ENCODE peak calls at places on chromosome 16, in ten cellular contexts. One of them, this sample, is unnamed.

GRCh38 chr16:50809561-50809960 is 67.7 kb downstream of the CYLD start:
- DNase-seq in Panc1: no peak
- DNase-seq in body of pancreas: no peak
- DNase-seq in prostate gland: no peak
- DNase-seq in heart right ventricle: no peak
- DNase-seq in OCI-LY7: no peak
- DNase-seq in ovary: no peak
- DNase-seq in endodermal cell: no peak
- DNase-seq in H9: no peak
- DNase-seq in cardiac muscle cell: no peak
- DNase-seq in this sample: no peak

GRCh38 chr16:86372193-86372592 is 138.1 kb upstream of the FOXF1 start:
- DNase-seq in Panc1: no peak
- DNase-seq in body of pancreas: no peak
- DNase-seq in prostate gland: no peak
- DNase-seq in heart right ventricle: no peak
- DNase-seq in OCI-LY7: no peak
- DNase-seq in ovary: no peak
- DNase-seq in endodermal cell: no peak
- DNase-seq in H9: no peak
- DNase-seq in cardiac muscle cell: no peak
- DNase-seq in this sample: no peak

GRCh38 chr16:2531371-2531695 is at the start of gene CEMP1:
- DNase-seq in Panc1: no peak
- DNase-seq in body of pancreas: no peak
- DNase-seq in prostate gland: no peak
- DNase-seq in heart right ventricle: no peak
- DNase-seq in OCI-LY7: no peak
- DNase-seq in ovary: no peak
- DNase-seq in endodermal cell: no peak
- DNase-seq in H9: peak; percentile 47
- DNase-seq in cardiac muscle cell: no peak
- DNase-seq in this sample: no peak

GRCh38 chr16:87970206-87970605 is 19.0 kb downstream of the BANP start:
- DNase-seq in Panc1: no peak
- DNase-seq in body of pancreas: no peak
- DNase-seq in prostate gland: no peak
- DNase-seq in heart right ventricle: no peak
- DNase-seq in OCI-LY7: no peak
- DNase-seq in ovary: no peak
- DNase-seq in endodermal cell: no peak
- DNase-seq in H9: no peak
- DNase-seq in cardiac muscle cell: peak; percentile 34
- DNase-seq in this sample: no peak

GRCh38 chr16:67847064-67847861 is at the start of gene CENPT:
- DNase-seq in Panc1: no peak
- DNase-seq in body of pancreas: peak; percentile 69
- DNase-seq in prostate gland: peak; percentile 51
- DNase-seq in heart right ventricle: peak; percentile 54
- DNase-seq in OCI-LY7: peak; percentile 77
- DNase-seq in ovary: no peak
- DNase-seq in endodermal cell: peak; percentile 75
- DNase-seq in H9: no peak
- DNase-seq in cardiac muscle cell: peak; percentile 40
- DNase-seq in this sample: no peak

GRCh38 chr16:23691483-23692189 is 12.9 kb downstream of the PLK1 start:
- DNase-seq in Panc1: no peak
- DNase-seq in body of pancreas: no peak
- DNase-seq in prostate gland: no peak
- DNase-seq in heart right ventricle: no peak
- DNase-seq in OCI-LY7: no peak
- DNase-seq in ovary: no peak
- DNase-seq in endodermal cell: no peak
- DNase-seq in H9: no peak
- DNase-seq in cardiac muscle cell: peak; percentile 35
- DNase-seq in this sample: no peak

GRCh38 chr16:75550211-75550662 is 5.8 kb downstream of the TMEM231 start:
- DNase-seq in Panc1: no peak
- DNase-seq in body of pancreas: no peak
- DNase-seq in prostate gland: peak; percentile 20
- DNase-seq in heart right ventricle: peak; percentile 82
- DNase-seq in OCI-LY7: peak; percentile 54
- DNase-seq in ovary: no peak
- DNase-seq in endodermal cell: peak; percentile 89
- DNase-seq in H9: peak; percentile 82
- DNase-seq in cardiac muscle cell: peak; percentile 38
- DNase-seq in this sample: no peak

GRCh38 chr16:27974896-27975540 is 88.5 kb downstream of the GSG1L start:
- DNase-seq in Panc1: no peak
- DNase-seq in body of pancreas: no peak
- DNase-seq in prostate gland: no peak
- DNase-seq in heart right ventricle: no peak
- DNase-seq in OCI-LY7: no peak
- DNase-seq in ovary: no peak
- DNase-seq in endodermal cell: no peak
- DNase-seq in H9: no peak
- DNase-seq in cardiac muscle cell: no peak
- DNase-seq in this sample: no peak

GRCh38 chr16:50444546-50444945 is 75.8 kb upstream of the BRD7 start:
- DNase-seq in Panc1: no peak
- DNase-seq in body of pancreas: no peak
- DNase-seq in prostate gland: no peak
- DNase-seq in heart right ventricle: no peak
- DNase-seq in OCI-LY7: no peak
- DNase-seq in ovary: no peak
- DNase-seq in endodermal cell: no peak
- DNase-seq in H9: no peak
- DNase-seq in cardiac muscle cell: peak; percentile 7
- DNase-seq in this sample: no peak

GRCh38 chr16:56608876-56609462 is 585 bp downstream of the MT2A start:
- DNase-seq in Panc1: no peak
- DNase-seq in body of pancreas: no peak
- DNase-seq in prostate gland: no peak
- DNase-seq in heart right ventricle: no peak
- DNase-seq in OCI-LY7: no peak
- DNase-seq in ovary: no peak
- DNase-seq in endodermal cell: peak; percentile 68
- DNase-seq in H9: no peak
- DNase-seq in cardiac muscle cell: no peak
- DNase-seq in this sample: peak; percentile 64

GRCh38 chr16:87233928-87234327 is 83.3 kb downstream of the C16orf95 start:
- DNase-seq in Panc1: no peak
- DNase-seq in body of pancreas: no peak
- DNase-seq in prostate gland: no peak
- DNase-seq in heart right ventricle: no peak
- DNase-seq in OCI-LY7: peak; percentile 4
- DNase-seq in ovary: no peak
- DNase-seq in endodermal cell: peak; percentile 70
- DNase-seq in H9: peak; percentile 46
- DNase-seq in cardiac muscle cell: peak; percentile 68
- DNase-seq in this sample: no peak

DNA sequence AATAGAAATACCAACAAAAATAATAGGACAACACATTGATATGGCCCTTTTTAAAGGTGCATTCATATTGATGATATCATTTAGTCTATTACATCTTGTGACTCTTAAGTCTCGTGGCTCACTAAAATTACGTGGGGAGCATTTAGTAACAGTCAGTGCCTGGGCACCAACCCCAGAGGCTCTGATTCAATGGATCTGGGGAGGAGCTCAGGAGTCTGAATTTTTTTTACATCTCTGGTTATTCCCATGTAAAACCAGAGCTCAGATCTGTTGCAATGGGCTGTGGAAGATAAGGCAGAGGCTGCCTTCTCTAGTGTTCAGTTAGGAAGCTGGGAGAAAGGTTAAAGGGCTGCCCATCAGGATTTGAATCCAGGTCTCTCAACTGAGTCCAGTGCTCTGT is 549.9 kb upstream of the CDH5 start:
- DNase-seq in Panc1: no peak
- DNase-seq in body of pancreas: no peak
- DNase-seq in prostate gland: no peak
- DNase-seq in heart right ventricle: no peak
- DNase-seq in OCI-LY7: no peak
- DNase-seq in ovary: no peak
- DNase-seq in endodermal cell: no peak
- DNase-seq in H9: no peak
- DNase-seq in cardiac muscle cell: peak; percentile 45
- DNase-seq in this sample: no peak
- H3K27ac ChIP-seq in Panc1: no peak overlapping the region
- H3K27ac ChIP-seq in body of pancreas: no peak overlapping the region
- H3K27ac ChIP-seq in prostate gland: no peak overlapping the region
- H3K27ac ChIP-seq in heart right ventricle: no peak overlapping the region
- H3K27ac ChIP-seq in OCI-LY7: no peak overlapping the region
- H3K27ac ChIP-seq in ovary: no peak overlapping the region
- H3K27ac ChIP-seq in endodermal cell: no peak overlapping the region
- H3K27ac ChIP-seq in H9: no peak overlapping the region
- H3K27ac ChIP-seq in cardiac muscle cell: no peak overlapping the region
- H3K27ac ChIP-seq in this sample: no peak overlapping the region

GRCh38 chr16:53495325-53495724 is 7.7 kb downstream of the AKTIP start:
- DNase-seq in Panc1: no peak
- DNase-seq in body of pancreas: no peak
- DNase-seq in prostate gland: no peak
- DNase-seq in heart right ventricle: no peak
- DNase-seq in OCI-LY7: no peak
- DNase-seq in ovary: no peak
- DNase-seq in endodermal cell: peak; percentile 70
- DNase-seq in H9: no peak
- DNase-seq in cardiac muscle cell: no peak
- DNase-seq in this sample: no peak
- TF ChIP-seq CTCF in Panc1: peak; percentile 15
- TF ChIP-seq CTCF in body of pancreas: no peak
- TF ChIP-seq CTCF in prostate gland: no peak
- TF ChIP-seq CTCF in heart right ventricle: no peak
- TF ChIP-seq CTCF in OCI-LY7: peak; percentile 23
- TF ChIP-seq CTCF in ovary: no peak
- TF ChIP-seq CTCF in endodermal cell: peak; percentile 66
- TF ChIP-seq CTCF in H9: peak; percentile 55
- TF ChIP-seq CTCF in cardiac muscle cell: no peak
- TF ChIP-seq CTCF in this sample: no peak

GRCh38 chr16:73047536-73048291 is at the start of gene ZFHX3:
- DNase-seq in Panc1: no peak
- DNase-seq in body of pancreas: peak; percentile 82
- DNase-seq in prostate gland: peak; percentile 78
- DNase-seq in heart right ventricle: peak; percentile 68
- DNase-seq in OCI-LY7: peak; percentile 40
- DNase-seq in ovary: peak; percentile 72
- DNase-seq in endodermal cell: peak; percentile 87
- DNase-seq in H9: peak; percentile 83
- DNase-seq in cardiac muscle cell: peak; percentile 65
- DNase-seq in this sample: peak; percentile 92

GRCh38 chr16:73046484-73047214 is 1.3 kb downstream of the ZFHX3 start:
- DNase-seq in Panc1: no peak
- DNase-seq in body of pancreas: no peak
- DNase-seq in prostate gland: no peak
- DNase-seq in heart right ventricle: no peak
- DNase-seq in OCI-LY7: no peak
- DNase-seq in ovary: no peak
- DNase-seq in endodermal cell: no peak
- DNase-seq in H9: no peak
- DNase-seq in cardiac muscle cell: no peak
- DNase-seq in this sample: no peak

GRCh38 chr16:73049051-73049910 is 1.4 kb upstream of the ZFHX3 start:
- DNase-seq in Panc1: no peak
- DNase-seq in body of pancreas: no peak
- DNase-seq in prostate gland: no peak
- DNase-seq in heart right ventricle: no peak
- DNase-seq in OCI-LY7: no peak
- DNase-seq in ovary: no peak
- DNase-seq in endodermal cell: no peak
- DNase-seq in H9: no peak
- DNase-seq in cardiac muscle cell: no peak
- DNase-seq in this sample: no peak

GRCh38 chr16:73048292-73049050 is 543 bp upstream of the ZFHX3 start:
- DNase-seq in Panc1: no peak
- DNase-seq in body of pancreas: peak; percentile 47
- DNase-seq in prostate gland: peak; percentile 80
- DNase-seq in heart right ventricle: peak; percentile 72
- DNase-seq in OCI-LY7: no peak
- DNase-seq in ovary: peak; percentile 64
- DNase-seq in endodermal cell: no peak
- DNase-seq in H9: no peak
- DNase-seq in cardiac muscle cell: peak; percentile 24
- DNase-seq in this sample: peak; percentile 86

GRCh38 chr16:73047221-73047535 is 750 bp downstream of the ZFHX3 start:
- DNase-seq in Panc1: no peak
- DNase-seq in body of pancreas: no peak
- DNase-seq in prostate gland: no peak
- DNase-seq in heart right ventricle: no peak
- DNase-seq in OCI-LY7: no peak
- DNase-seq in ovary: no peak
- DNase-seq in endodermal cell: no peak
- DNase-seq in H9: no peak
- DNase-seq in cardiac muscle cell: peak; percentile 64
- DNase-seq in this sample: no peak
- H3K4me1 ChIP-seq in Panc1: peaks cover 50% of the 10 kb centered on the region
- H3K4me1 ChIP-seq in body of pancreas: peaks cover 70% of the 10 kb centered on the region
- H3K4me1 ChIP-seq in prostate gland: peaks cover 46% of the 10 kb centered on the region
- H3K4me1 ChIP-seq in heart right ventricle: peaks cover 22% of the 10 kb centered on the region
- H3K4me1 ChIP-seq in OCI-LY7: no peaks in the 10 kb centered on the region
- H3K4me1 ChIP-seq in ovary: peaks cover 7% of the 10 kb centered on the region
- H3K4me1 ChIP-seq in endodermal cell: peaks cover 8% of the 10 kb centered on the region
- H3K4me1 ChIP-seq in H9: peaks cover 11% of the 10 kb centered on the region
- H3K4me1 ChIP-seq in cardiac muscle cell: peaks cover 68% of the 10 kb centered on the region
- H3K4me1 ChIP-seq in this sample: peaks cover 77% of the 10 kb centered on the region

GRCh38 chr16:590875-591200 is 972 bp downstream of the RAB40C start:
- DNase-seq in Panc1: no peak
- DNase-seq in body of pancreas: no peak
- DNase-seq in prostate gland: no peak
- DNase-seq in heart right ventricle: no peak
- DNase-seq in OCI-LY7: no peak
- DNase-seq in ovary: no peak
- DNase-seq in endodermal cell: no peak
- DNase-seq in H9: no peak
- DNase-seq in cardiac muscle cell: no peak
- DNase-seq in this sample: no peak

GRCh38 chr16:593406-593805 is 3.5 kb downstream of the RAB40C start:
- DNase-seq in Panc1: no peak
- DNase-seq in body of pancreas: peak; percentile 87
- DNase-seq in prostate gland: peak; percentile 84
- DNase-seq in heart right ventricle: no peak
- DNase-seq in OCI-LY7: no peak
- DNase-seq in ovary: no peak
- DNase-seq in endodermal cell: no peak
- DNase-seq in H9: no peak
- DNase-seq in cardiac muscle cell: no peak
- DNase-seq in this sample: no peak

GRCh38 chr16:590165-590874 is 454 bp downstream of the RAB40C start:
- DNase-seq in Panc1: no peak
- DNase-seq in body of pancreas: no peak
- DNase-seq in prostate gland: no peak
- DNase-seq in heart right ventricle: no peak
- DNase-seq in OCI-LY7: no peak
- DNase-seq in ovary: peak; percentile 67
- DNase-seq in endodermal cell: peak; percentile 65
- DNase-seq in H9: no peak
- DNase-seq in cardiac muscle cell: peak; percentile 64
- DNase-seq in this sample: peak; percentile 44

GRCh38 chr16:592518-593306 is 2.8 kb downstream of the RAB40C start:
- DNase-seq in Panc1: no peak
- DNase-seq in body of pancreas: peak; percentile 72
- DNase-seq in prostate gland: peak; percentile 89
- DNase-seq in heart right ventricle: no peak
- DNase-seq in OCI-LY7: no peak
- DNase-seq in ovary: no peak
- DNase-seq in endodermal cell: no peak
- DNase-seq in H9: no peak
- DNase-seq in cardiac muscle cell: peak; percentile 59
- DNase-seq in this sample: peak; percentile 89

GRCh38 chr16:591892-592517 is 2.1 kb downstream of the RAB40C start:
- DNase-seq in Panc1: no peak
- DNase-seq in body of pancreas: no peak
- DNase-seq in prostate gland: no peak
- DNase-seq in heart right ventricle: no peak
- DNase-seq in OCI-LY7: no peak
- DNase-seq in ovary: no peak
- DNase-seq in endodermal cell: no peak
- DNase-seq in H9: no peak
- DNase-seq in cardiac muscle cell: no peak
- DNase-seq in this sample: no peak
- H3K27ac ChIP-seq in Panc1: no peak overlapping the region
- H3K27ac ChIP-seq in body of pancreas: peak overlapping the region; percentile 95
- H3K27ac ChIP-seq in prostate gland: peak overlapping the region; percentile 89
- H3K27ac ChIP-seq in heart right ventricle: no peak overlapping the region
- H3K27ac ChIP-seq in OCI-LY7: no peak overlapping the region
- H3K27ac ChIP-seq in ovary: no peak overlapping the region
- H3K27ac ChIP-seq in endodermal cell: no peak overlapping the region
- H3K27ac ChIP-seq in H9: no peak overlapping the region
- H3K27ac ChIP-seq in cardiac muscle cell: no peak overlapping the region
- H3K27ac ChIP-seq in this sample: peak overlapping the region; percentile 95